ENCODE peak calls at places on chromosomes 1 and 21, in six cellular contexts. One of them, this sample, is unnamed.
A peak's percentile ranks its signal among the peaks of the same experiment; 100 is the strongest.

GRCh38 chr21:26966360-26966977 is 419 bp downstream of the ADAMTS5 start:
- ATAC-seq in HCT116: no peak
- ATAC-seq in GM12878: no peak
- ATAC-seq in upper lobe of left lung: peak; percentile 8
- ATAC-seq in K562: no peak
- ATAC-seq in Panc1: peak; percentile 42
- ATAC-seq in this sample: peak; percentile 6

GRCh38 chr1:119266386-119266785 is 102.2 kb upstream of the HAO2 start:
- ATAC-seq in HCT116: no peak
- ATAC-seq in GM12878: peak; percentile 95
- ATAC-seq in upper lobe of left lung: no peak
- ATAC-seq in K562: no peak
- ATAC-seq in Panc1: no peak
- ATAC-seq in this sample: no peak

GRCh38 chr1:30929944-30930525 is 21.5 kb upstream of the SDC3 start:
- ATAC-seq in HCT116: peak; percentile 38
- ATAC-seq in GM12878: peak; percentile 19
- ATAC-seq in upper lobe of left lung: peak; percentile 22
- ATAC-seq in K562: peak; percentile 40
- ATAC-seq in Panc1: peak; percentile 40
- ATAC-seq in this sample: no peak

GRCh38 chr1:234107416-234108021 is 203.0 kb downstream of the SLC35F3 start:
- ATAC-seq in HCT116: no peak
- ATAC-seq in GM12878: no peak
- ATAC-seq in upper lobe of left lung: no peak
- ATAC-seq in K562: no peak
- ATAC-seq in Panc1: no peak
- ATAC-seq in this sample: no peak

GRCh38 chr1:237927198-237927597 is 36.5 kb upstream of the ZP4 start:
- ATAC-seq in HCT116: no peak
- ATAC-seq in GM12878: no peak
- ATAC-seq in upper lobe of left lung: no peak
- ATAC-seq in K562: no peak
- ATAC-seq in Panc1: no peak
- ATAC-seq in this sample: no peak

GRCh38 chr1:59500970-59501742 is 204.3 kb downstream of the FGGY start:
- ATAC-seq in HCT116: no peak
- ATAC-seq in GM12878: no peak
- ATAC-seq in upper lobe of left lung: no peak
- ATAC-seq in K562: no peak
- ATAC-seq in Panc1: no peak
- ATAC-seq in this sample: no peak

GRCh38 chr1:905071-905749 is 18.5 kb upstream of the SAMD11 start:
- ATAC-seq in HCT116: no peak
- ATAC-seq in GM12878: peak; percentile 74
- ATAC-seq in upper lobe of left lung: peak; percentile 44
- ATAC-seq in K562: no peak
- ATAC-seq in Panc1: no peak
- ATAC-seq in this sample: no peak

GRCh38 chr1:18124977-18125376 is 17.4 kb downstream of the IGSF21 start:
- ATAC-seq in HCT116: no peak
- ATAC-seq in GM12878: no peak
- ATAC-seq in upper lobe of left lung: no peak
- ATAC-seq in K562: no peak
- ATAC-seq in Panc1: no peak
- ATAC-seq in this sample: no peak

GRCh38 chr21:8992731-8993174 is 1528.6 kb upstream of the TPTE start:
- ATAC-seq in HCT116: peak; percentile 29
- ATAC-seq in GM12878: no peak
- ATAC-seq in upper lobe of left lung: peak; percentile 45
- ATAC-seq in K562: peak; percentile 16
- ATAC-seq in Panc1: peak; percentile 8
- ATAC-seq in this sample: peak; percentile 6

GRCh38 chr1:111720274-111720976 is 18.8 kb downstream of the INKA2 start:
- ATAC-seq in HCT116: no peak
- ATAC-seq in GM12878: no peak
- ATAC-seq in upper lobe of left lung: peak; percentile 27
- ATAC-seq in K562: peak; percentile 5
- ATAC-seq in Panc1: no peak
- ATAC-seq in this sample: peak; percentile 17

GRCh38 chr1:170097449-170097948 is 23.0 kb upstream of the KIFAP3 start:
- ATAC-seq in HCT116: no peak
- ATAC-seq in GM12878: no peak
- ATAC-seq in upper lobe of left lung: no peak
- ATAC-seq in K562: no peak
- ATAC-seq in Panc1: peak; percentile 78
- ATAC-seq in this sample: no peak

GRCh38 chr1:228329887-228330286 is 76.7 kb downstream of the TRIM11 start:
- ATAC-seq in HCT116: no peak
- ATAC-seq in GM12878: no peak
- ATAC-seq in upper lobe of left lung: no peak
- ATAC-seq in K562: no peak
- ATAC-seq in Panc1: no peak
- ATAC-seq in this sample: no peak

GRCh38 chr1:46451948-46452930 is 37.4 kb upstream of the DMBX1 start:
- ATAC-seq in HCT116: peak; percentile 36
- ATAC-seq in GM12878: no peak
- ATAC-seq in upper lobe of left lung: no peak
- ATAC-seq in K562: peak; percentile 8
- ATAC-seq in Panc1: no peak
- ATAC-seq in this sample: no peak

GRCh38 chr1:90964444-90965035 is 57.3 kb downstream of the ZNF644 start:
- ATAC-seq in HCT116: peak; percentile 61
- ATAC-seq in GM12878: peak; percentile 65
- ATAC-seq in upper lobe of left lung: no peak
- ATAC-seq in K562: peak; percentile 85
- ATAC-seq in Panc1: peak; percentile 76
- ATAC-seq in this sample: no peak

GRCh38 chr1:227257964-227258363 is 60.3 kb downstream of the CDC42BPA start:
- ATAC-seq in HCT116: peak; percentile 97
- ATAC-seq in GM12878: no peak
- ATAC-seq in upper lobe of left lung: no peak
- ATAC-seq in K562: peak; percentile 79
- ATAC-seq in Panc1: peak; percentile 65
- ATAC-seq in this sample: no peak
- TF ChIP-seq POLR2AphosphoS5 in HCT116: no peak
- TF ChIP-seq POLR2AphosphoS5 in GM12878: no peak
- TF ChIP-seq POLR2AphosphoS5 in upper lobe of left lung: no peak
- TF ChIP-seq POLR2AphosphoS5 in K562: no peak
- TF ChIP-seq POLR2AphosphoS5 in Panc1: no peak
- TF ChIP-seq POLR2AphosphoS5 in this sample: no peak

GRCh38 chr1:200041337-200042118 is 14.0 kb downstream of the NR5A2 start:
- ATAC-seq in HCT116: no peak
- ATAC-seq in GM12878: no peak
- ATAC-seq in upper lobe of left lung: no peak
- ATAC-seq in K562: no peak
- ATAC-seq in Panc1: no peak
- ATAC-seq in this sample: no peak
- H3K4me3 ChIP-seq in HCT116: no peak overlapping the region
- H3K4me3 ChIP-seq in GM12878: no peak overlapping the region
- H3K4me3 ChIP-seq in upper lobe of left lung: no peak overlapping the region
- H3K4me3 ChIP-seq in K562: no peak overlapping the region
- H3K4me3 ChIP-seq in Panc1: peak overlapping the region; percentile 75
- H3K4me3 ChIP-seq in this sample: peak overlapping the region; percentile 56

GRCh38 chr1:204972461-204972860 is 70.6 kb upstream of the CNTN2 start:
- ATAC-seq in HCT116: no peak
- ATAC-seq in GM12878: no peak
- ATAC-seq in upper lobe of left lung: no peak
- ATAC-seq in K562: no peak
- ATAC-seq in Panc1: no peak
- ATAC-seq in this sample: no peak

GRCh38 chr1:204975568-204976235 is 67.3 kb upstream of the CNTN2 start:
- ATAC-seq in HCT116: peak; percentile 93
- ATAC-seq in GM12878: peak; percentile 90
- ATAC-seq in upper lobe of left lung: peak; percentile 75
- ATAC-seq in K562: peak; percentile 90
- ATAC-seq in Panc1: peak; percentile 91
- ATAC-seq in this sample: peak; percentile 60

GRCh38 chr1:204975021-204975420 is 68.0 kb upstream of the CNTN2 start:
- ATAC-seq in HCT116: no peak
- ATAC-seq in GM12878: no peak
- ATAC-seq in upper lobe of left lung: no peak
- ATAC-seq in K562: no peak
- ATAC-seq in Panc1: no peak
- ATAC-seq in this sample: no peak

GRCh38 chr1:204973449-204973848 is 69.6 kb upstream of the CNTN2 start:
- ATAC-seq in HCT116: no peak
- ATAC-seq in GM12878: no peak
- ATAC-seq in upper lobe of left lung: no peak
- ATAC-seq in K562: no peak
- ATAC-seq in Panc1: no peak
- ATAC-seq in this sample: no peak

GRCh38 chr1:204974326-204974725 is 68.7 kb upstream of the CNTN2 start:
- ATAC-seq in HCT116: no peak
- ATAC-seq in GM12878: no peak
- ATAC-seq in upper lobe of left lung: no peak
- ATAC-seq in K562: no peak
- ATAC-seq in Panc1: no peak
- ATAC-seq in this sample: no peak
- TF ChIP-seq CTCF in HCT116: no peak
- TF ChIP-seq CTCF in GM12878: no peak
- TF ChIP-seq CTCF in upper lobe of left lung: no peak
- TF ChIP-seq CTCF in K562: peak; percentile 24
- TF ChIP-seq CTCF in Panc1: no peak
- TF ChIP-seq CTCF in this sample: no peak

GRCh38 chr1:96487404-96487803 is 234.2 kb upstream of the PTBP2 start:
- ATAC-seq in HCT116: no peak
- ATAC-seq in GM12878: no peak
- ATAC-seq in upper lobe of left lung: no peak
- ATAC-seq in K562: no peak
- ATAC-seq in Panc1: no peak
- ATAC-seq in this sample: no peak

GRCh38 chr1:96487961-96488360 is 233.6 kb upstream of the PTBP2 start:
- ATAC-seq in HCT116: no peak
- ATAC-seq in GM12878: no peak
- ATAC-seq in upper lobe of left lung: no peak
- ATAC-seq in K562: no peak
- ATAC-seq in Panc1: no peak
- ATAC-seq in this sample: peak; percentile 61

GRCh38 chr1:96488777-96489176 is 232.8 kb upstream of the PTBP2 start:
- ATAC-seq in HCT116: no peak
- ATAC-seq in GM12878: peak; percentile 66
- ATAC-seq in upper lobe of left lung: no peak
- ATAC-seq in K562: no peak
- ATAC-seq in Panc1: no peak
- ATAC-seq in this sample: no peak

GRCh38 chr1:96492236-96492635 is 229.3 kb upstream of the PTBP2 start:
- ATAC-seq in HCT116: no peak
- ATAC-seq in GM12878: no peak
- ATAC-seq in upper lobe of left lung: no peak
- ATAC-seq in K562: no peak
- ATAC-seq in Panc1: no peak
- ATAC-seq in this sample: no peak
- TF ChIP-seq POLR2AphosphoS5 in HCT116: no peak
- TF ChIP-seq POLR2AphosphoS5 in GM12878: no peak
- TF ChIP-seq POLR2AphosphoS5 in upper lobe of left lung: no peak
- TF ChIP-seq POLR2AphosphoS5 in K562: no peak
- TF ChIP-seq POLR2AphosphoS5 in Panc1: no peak
- TF ChIP-seq POLR2AphosphoS5 in this sample: no peak

GRCh38 chr1:107936498-107937481 is 28.2 kb downstream of the VAV3 start:
- ATAC-seq in HCT116: peak; percentile 78
- ATAC-seq in GM12878: peak; percentile 71
- ATAC-seq in upper lobe of left lung: peak; percentile 70
- ATAC-seq in K562: no peak
- ATAC-seq in Panc1: no peak
- ATAC-seq in this sample: peak; percentile 64
- H3K4me3 ChIP-seq in HCT116: no peak overlapping the region
- H3K4me3 ChIP-seq in GM12878: no peak overlapping the region
- H3K4me3 ChIP-seq in upper lobe of left lung: no peak overlapping the region
- H3K4me3 ChIP-seq in K562: no peak overlapping the region
- H3K4me3 ChIP-seq in Panc1: no peak overlapping the region
- H3K4me3 ChIP-seq in this sample: no peak overlapping the region

GRCh38 chr1:220144051-220144450 is 50.1 kb downstream of the IARS2 start:
- ATAC-seq in HCT116: no peak
- ATAC-seq in GM12878: no peak
- ATAC-seq in upper lobe of left lung: no peak
- ATAC-seq in K562: no peak
- ATAC-seq in Panc1: no peak
- ATAC-seq in this sample: no peak
- TF ChIP-seq CTCF in HCT116: no peak
- TF ChIP-seq CTCF in GM12878: no peak
- TF ChIP-seq CTCF in upper lobe of left lung: no peak
- TF ChIP-seq CTCF in K562: no peak
- TF ChIP-seq CTCF in Panc1: no peak
- TF ChIP-seq CTCF in this sample: no peak

DNA sequence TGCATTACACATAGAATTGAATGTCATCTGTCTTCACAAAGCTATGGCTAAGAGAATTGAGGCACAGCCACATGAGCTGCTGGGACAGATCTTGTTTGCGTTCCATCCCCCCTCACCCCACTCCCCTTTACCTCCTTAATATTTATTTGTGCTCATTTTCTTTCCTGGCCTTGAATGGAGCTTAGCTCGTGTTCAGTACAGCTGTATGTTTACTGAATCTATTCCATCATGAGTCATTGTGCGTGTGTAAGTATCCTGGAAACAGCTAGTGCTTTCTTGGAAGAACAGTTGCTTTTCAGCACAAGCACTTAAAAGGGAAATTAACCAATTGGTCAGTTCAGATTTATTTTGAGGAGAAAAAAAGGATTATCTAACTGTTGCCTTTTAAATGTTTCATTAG is 14.7 kb downstream of the PROX1 start:
- ATAC-seq in HCT116: no peak
- ATAC-seq in GM12878: no peak
- ATAC-seq in upper lobe of left lung: peak; percentile 34
- ATAC-seq in K562: peak; percentile 72
- ATAC-seq in Panc1: no peak
- ATAC-seq in this sample: no peak
- TF ChIP-seq POLR2AphosphoS5 in HCT116: no peak
- TF ChIP-seq POLR2AphosphoS5 in GM12878: no peak
- TF ChIP-seq POLR2AphosphoS5 in upper lobe of left lung: no peak
- TF ChIP-seq POLR2AphosphoS5 in K562: no peak
- TF ChIP-seq POLR2AphosphoS5 in Panc1: no peak
- TF ChIP-seq POLR2AphosphoS5 in this sample: peak; percentile 29

GRCh38 chr1:37633950-37634553 is 640 bp downstream of the RSPO1 start:
- ATAC-seq in HCT116: peak; percentile 18
- ATAC-seq in GM12878: no peak
- ATAC-seq in upper lobe of left lung: peak; percentile 15
- ATAC-seq in K562: no peak
- ATAC-seq in Panc1: peak; percentile 31
- ATAC-seq in this sample: no peak
- H3K4me3 ChIP-seq in HCT116: peak overlapping the region; percentile 4
- H3K4me3 ChIP-seq in GM12878: no peak overlapping the region
- H3K4me3 ChIP-seq in upper lobe of left lung: peak overlapping the region; percentile 10
- H3K4me3 ChIP-seq in K562: no peak overlapping the region
- H3K4me3 ChIP-seq in Panc1: peak overlapping the region; percentile 39
- H3K4me3 ChIP-seq in this sample: no peak overlapping the region